ENCODE peak calls at places on chromosomes 4 and X, in six cellular contexts. L, R, A, S, U and N are unnamed samples.

GRCh38 chrX:53594354-53594753 is 92.2 kb downstream of the HUWE1 start:
- DNase-seq in R (peak; percentile 56), S (no peak), L (no peak), A (peak; percentile 35), U (no peak), N (no peak)

GRCh38 chr4:6109842-6110560 is 90.3 kb downstream of the JAKMIP1 start:
- DNase-seq in U (peak; percentile 36), S (no peak), A (no peak), R (no peak), L (peak; percentile 22), N (no peak)

GRCh38 chr4:120963449-120963848 is 40.9 kb upstream of the PRDM5 start:
- DNase-seq in A (no peak), R (no peak), L (no peak), S (no peak), U (no peak), N (no peak)

GRCh38 chr4:26525751-26526150 is 35.5 kb upstream of the CCKAR start:
- DNase-seq in R (peak; percentile 43), U (no peak), A (no peak), S (no peak), L (no peak), N (no peak)

GRCh38 chrX:131675596-131676194 is 131.8 kb downstream of the OR13H1 start:
- DNase-seq in L (peak; percentile 38), R (peak; percentile 32), A (no peak), S (no peak), U (peak; percentile 3), N (peak; percentile 5)

GRCh38 chr4:170089274-170089742 is 448 bp downstream of the AADAT start:
- DNase-seq in U (peak; percentile 29), A (no peak), L (no peak), S (peak; percentile 10), R (peak; percentile 41), N (peak; percentile 16)

GRCh38 chr4:184972996-184973395 is 45.3 kb upstream of the HELT start:
- DNase-seq in A (no peak), S (no peak), R (no peak), L (no peak), U (no peak), N (no peak)

GRCh38 chrX:9995855-9996339 is 28.7 kb downstream of the CLDN34 start:
- DNase-seq in L (peak; percentile 58), S (peak; percentile 82), U (no peak), A (no peak), R (peak; percentile 82), N (no peak)

GRCh38 chrX:124211312-124211942 is 121.0 kb upstream of the TEX13D start:
- DNase-seq in R (peak; percentile 44), L (peak; percentile 55), S (no peak), A (no peak), U (no peak), N (no peak)

GRCh38 chrX:9659571-9660195 is 106.0 kb downstream of the GPR143 start:
- DNase-seq in S (no peak), L (no peak), A (no peak), U (no peak), R (peak; percentile 24), N (no peak)

GRCh38 chrX:105211051-105211575 is 9.4 kb downstream of the TEX13A start:
- DNase-seq in A (no peak), R (no peak), U (no peak), L (no peak), S (no peak), N (no peak)

GRCh38 chrX:54447461-54447860 is 7.3 kb downstream of the TSR2 start:
- DNase-seq in S (no peak), L (peak; percentile 31), R (peak; percentile 22), A (no peak), U (no peak), N (no peak)

GRCh38 chrX:47380268-47380667 is 9.9 kb downstream of the ZNF157 start:
- DNase-seq in S (peak; percentile 6), A (no peak), L (no peak), R (no peak), U (no peak), N (no peak)

GRCh38 chr4:81676552-81676951 is 204.8 kb upstream of the RASGEF1B start:
- DNase-seq in U (no peak), S (no peak), L (no peak), A (no peak), R (no peak), N (no peak)

GRCh38 chr4:150234246-150234645 is 156.0 kb downstream of the DCLK2 start:
- DNase-seq in S (no peak), A (no peak), U (no peak), L (no peak), R (peak; percentile 71), N (no peak)

GRCh38 chr4:6526171-6526570 is 48.8 kb upstream of the MAN2B2 start:
- DNase-seq in L (no peak), U (no peak), R (no peak), A (no peak), S (no peak), N (no peak)

GRCh38 chr4:81512945-81513584 is 41.4 kb upstream of the RASGEF1B start:
- DNase-seq in S (no peak), U (peak; percentile 18), R (no peak), L (peak; percentile 10), A (no peak), N (no peak)

GRCh38 chr4:177182156-177182555 is 127.5 kb upstream of the NEIL3 start:
- DNase-seq in L (no peak), R (no peak), S (no peak), A (no peak), U (no peak), N (no peak)

GRCh38 chr4:98113005-98113404 is 30.3 kb downstream of the STPG2 start:
- DNase-seq in S (peak; percentile 12), A (peak; percentile 22), L (peak; percentile 18), R (peak; percentile 34), U (peak; percentile 9), N (no peak)

GRCh38 chr4:70721747-70722146 is at the start of gene RUFY3:
- DNase-seq in L (no peak), S (peak; percentile 70), A (peak; percentile 81), R (peak; percentile 92), U (no peak), N (no peak)

GRCh38 chr4:147732516-147733193 is 767 bp downstream of the ARHGAP10 start:
- DNase-seq in R (peak; percentile 53), L (no peak), A (no peak), S (peak; percentile 34), U (peak; percentile 35), N (no peak)

GRCh38 chrX:2710041-2710471 is 19.0 kb downstream of the CD99 start:
- DNase-seq in U (no peak), R (peak; percentile 89), L (no peak), S (no peak), A (no peak), N (no peak)

GRCh38 chrX:155086202-155086840 is 15.0 kb downstream of the BRCC3 start:
- DNase-seq in U (no peak), R (peak; percentile 47), L (peak; percentile 53), A (no peak), S (no peak), N (no peak)

GRCh38 chrX:52416816-52417215 is 48.0 kb downstream of the XAGE2 start:
- DNase-seq in U (no peak), A (no peak), L (no peak), S (no peak), R (no peak), N (no peak)

GRCh38 chr4:167216783-167217182 is 17.5 kb downstream of the SPOCK3 start:
- DNase-seq in A (no peak), U (no peak), L (no peak), R (no peak), S (no peak), N (no peak)

GRCh38 chr4:147479817-147480216 is 1.1 kb upstream of the EDNRA start:
- DNase-seq in A (no peak), S (peak; percentile 58), L (no peak), R (no peak), U (no peak), N (no peak)

GRCh38 chr4:117134386-117134785 is 49.0 kb upstream of the TRAM1L1 start:
- DNase-seq in S (no peak), L (peak; percentile 46), R (peak; percentile 71), U (peak; percentile 42), A (peak; percentile 82), N (peak; percentile 22)

GRCh38 chr4:26289421-26289820 is 31.4 kb upstream of the RBPJ start:
- DNase-seq in L (no peak), A (no peak), U (no peak), R (no peak), S (no peak), N (no peak)

GRCh38 chrX:123797543-123798447 is 62.1 kb upstream of the XIAP start:
- DNase-seq in U (no peak), R (peak; percentile 19), A (no peak), L (no peak), S (no peak), N (no peak)

GRCh38 chrX:14504960-14505538 is 24.3 kb upstream of the GLRA2 start:
- DNase-seq in U (no peak), R (no peak), L (no peak), A (no peak), S (no peak), N (no peak)

GRCh38 chr4:131061734-131062133 is 1965.8 kb downstream of the C4orf33 start:
- DNase-seq in A (no peak), U (no peak), L (no peak), R (no peak), S (no peak), N (no peak)

GRCh38 chrX:25005382-25006185 is 10.2 kb downstream of the ARX start:
- DNase-seq in R (peak; percentile 9), A (no peak), U (no peak), S (no peak), L (no peak), N (no peak)

GRCh38 chr4:122364700-122365404 is 14.0 kb upstream of the ADAD1 start:
- DNase-seq in A (no peak), R (peak; percentile 6), L (no peak), S (no peak), U (no peak), N (no peak)

GRCh38 chr4:155908187-155909139 is 5.0 kb downstream of the TDO2 start:
- DNase-seq in R (no peak), U (no peak), S (no peak), A (no peak), L (no peak), N (no peak)

GRCh38 chr4:183328832-183329231 is 6.6 kb upstream of the CLDN24 start:
- DNase-seq in S (no peak), A (no peak), L (no peak), U (no peak), R (no peak), N (no peak)

GRCh38 chr4:24472514-24473308 is 111.6 kb downstream of the DHX15 start:
- DNase-seq in U (peak; percentile 84), S (peak; percentile 80), R (peak; percentile 82), L (peak; percentile 39), A (no peak), N (no peak)

GRCh38 chr4:39855909-39856512 is 121.7 kb downstream of the PDS5A start:
- DNase-seq in R (peak; percentile 80), U (no peak), L (no peak), S (no peak), A (no peak), N (no peak)

GRCh38 chrX:141814213-141814857 is 23.8 kb upstream of the MAGEC3 start:
- DNase-seq in A (no peak), L (no peak), R (no peak), U (no peak), S (no peak), N (no peak)